ENCODE peak calls at places on chromosomes 1 and 21, in ten cellular contexts. U, P, V, S, R, B, M, N, H and Y are unnamed samples.

GRCh38 chr1:88035578-88035977 is 648.5 kb upstream of the PKN2 start:
- DNase-seq in N (no peak), H (no peak), S (no peak), U (no peak), M (no peak), B (no peak), R (no peak), P (no peak), V (no peak), Y (no peak)

GRCh38 chr1:43549921-43550597 is 19.4 kb downstream of the PTPRF start:
- DNase-seq in P (peak; percentile 90), B (no peak), R (peak; percentile 92), V (no peak), N (peak; percentile 91), M (peak; percentile 97), U (no peak), S (peak; percentile 56), H (peak; percentile 68), Y (peak; percentile 96)

GRCh38 chr1:228697209-228698016 is 37.9 kb upstream of the RHOU start:
- DNase-seq in N (no peak), S (no peak), P (peak; percentile 31), R (peak; percentile 21), B (peak; percentile 84), M (no peak), V (peak; percentile 31), U (peak; percentile 74), H (no peak), Y (peak; percentile 45)

GRCh38 chr1:1179983-1180861 is 6.5 kb downstream of the TTLL10 start:
- DNase-seq in M (no peak), H (no peak), P (no peak), V (no peak), N (peak; percentile 1), B (no peak), R (peak; percentile 15), S (no peak), U (no peak), Y (no peak)

GRCh38 chr1:14925336-14926136 is 228.0 kb upstream of the TMEM51 start:
- DNase-seq in P (no peak), V (no peak), H (no peak), N (no peak), S (no peak), B (no peak), R (no peak), M (peak; percentile 88), U (no peak), Y (no peak)

GRCh38 chr1:234696148-234696576 is 86.2 kb upstream of the IRF2BP2 start:
- DNase-seq in N (no peak), V (no peak), R (no peak), M (no peak), S (no peak), B (no peak), U (no peak), H (no peak), P (no peak), Y (no peak)

GRCh38 chr1:224592636-224593579 is 23.2 kb upstream of the CNIH3 start:
- DNase-seq in P (peak; percentile 63), U (peak; percentile 84), V (peak; percentile 88), H (no peak), R (no peak), M (peak; percentile 9), S (no peak), B (peak; percentile 92), N (no peak), Y (peak; percentile 88)

GRCh38 chr1:165408518-165408917 is 36.4 kb downstream of the RXRG start:
- DNase-seq in H (peak; percentile 45), N (peak; percentile 75), U (peak; percentile 60), B (peak; percentile 26), P (peak; percentile 71), R (no peak), V (peak; percentile 37), M (peak; percentile 86), S (peak; percentile 29), Y (peak; percentile 30)

GRCh38 chr1:198088360-198089071 is 68.3 kb upstream of the NEK7 start:
- DNase-seq in U (peak; percentile 74), R (no peak), V (peak; percentile 75), M (peak; percentile 59), P (peak; percentile 56), N (peak; percentile 33), S (peak; percentile 9), H (peak; percentile 28), B (peak; percentile 73), Y (peak; percentile 45)

GRCh38 chr21:36202721-36203602 is 46.3 kb downstream of the DOP1B start:
- DNase-seq in U (peak; percentile 71), B (no peak), V (peak; percentile 47), N (no peak), P (peak; percentile 83), M (no peak), R (no peak), S (no peak), H (no peak), Y (no peak)

GRCh38 chr21:34877485-34878128 is 171.5 kb downstream of the RUNX1 start:
- DNase-seq in M (no peak), B (no peak), U (no peak), R (peak; percentile 94), P (peak; percentile 94), N (no peak), S (no peak), H (no peak), V (no peak), Y (no peak)

GRCh38 chr1:183385746-183386145 is 32.4 kb downstream of the NMNAT2 start:
- DNase-seq in N (no peak), H (no peak), U (peak; percentile 13), R (no peak), M (peak; percentile 39), B (no peak), P (no peak), S (no peak), V (no peak), Y (no peak)

GRCh38 chr1:205015241-205015640 is 27.8 kb upstream of the CNTN2 start:
- DNase-seq in S (no peak), R (no peak), B (no peak), H (no peak), M (no peak), V (no peak), N (no peak), P (no peak), U (no peak), Y (no peak)

GRCh38 chr21:41143596-41144325 is 24.2 kb upstream of the BACE2 start:
- DNase-seq in B (no peak), R (no peak), V (no peak), P (no peak), S (no peak), H (no peak), N (no peak), U (no peak), M (no peak), Y (no peak)

GRCh38 chr1:43822040-43822439 is 111.6 kb upstream of the ARTN start:
- DNase-seq in N (no peak), H (peak; percentile 90), P (peak; percentile 95), B (peak; percentile 87), S (no peak), R (no peak), U (peak; percentile 98), M (peak; percentile 96), V (peak; percentile 93), Y (peak; percentile 81)

GRCh38 chr1:82273816-82274215 is 473.1 kb downstream of the ADGRL2 start:
- DNase-seq in R (no peak), N (no peak), U (no peak), M (no peak), S (no peak), H (no peak), V (no peak), P (no peak), B (no peak), Y (no peak)

GRCh38 chr1:185477638-185478216 is 160.7 kb upstream of the IVNS1ABP start:
- DNase-seq in H (no peak), M (no peak), R (peak; percentile 88), S (no peak), P (no peak), B (no peak), V (no peak), N (no peak), U (no peak), Y (no peak)

DNA sequence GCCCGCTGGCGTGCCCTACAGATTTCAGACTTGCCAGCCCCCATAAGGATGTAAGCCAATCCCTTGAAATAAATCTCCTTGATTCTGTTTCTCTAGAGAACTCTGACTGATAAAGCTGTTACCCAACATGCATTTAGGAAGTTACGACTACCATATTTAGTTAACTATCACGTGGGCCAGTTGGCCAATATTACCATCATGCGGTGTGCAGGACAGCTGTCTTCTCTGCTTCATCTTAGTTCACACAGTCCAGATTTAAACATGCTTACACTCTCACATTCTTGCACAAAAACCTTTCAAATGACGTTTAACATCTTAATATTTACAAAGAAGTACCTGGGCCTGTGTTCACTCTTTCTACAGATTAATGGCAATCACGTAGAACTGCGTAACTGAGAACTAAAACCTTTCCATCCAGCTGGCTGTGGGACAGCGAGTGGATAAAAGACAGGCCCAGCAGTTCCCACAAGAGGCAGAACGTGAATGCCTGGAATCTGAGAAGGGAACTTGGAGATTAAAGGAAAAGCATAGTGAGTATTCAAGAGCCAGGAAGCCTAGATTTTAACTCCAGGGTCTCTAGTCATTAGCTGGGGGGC is 20.8 kb downstream of the FAM177B start:
- DNase-seq in V (no peak), R (no peak), H (no peak), S (no peak), U (no peak), B (peak; percentile 26), M (no peak), N (peak; percentile 29), P (no peak), Y (no peak)
- H3K9ac ChIP-seq in V (no peak overlapping the region), R (no peak overlapping the region), H (no peak overlapping the region), S (no peak overlapping the region), U (no peak overlapping the region), B (no peak overlapping the region), M (no peak overlapping the region), N (no peak overlapping the region), P (no peak overlapping the region), Y (no peak overlapping the region)

GRCh38 chr1:225820522-225821120 is 10.7 kb downstream of the EPHX1 start:
- DNase-seq in S (no peak), N (no peak), H (no peak), P (peak; percentile 64), R (no peak), V (no peak), U (no peak), M (no peak), B (peak; percentile 54), Y (no peak)
- H3K4me1 ChIP-seq in S (peaks cover 8% of the 10 kb centered on the region), N (peaks cover 43% of the 10 kb centered on the region), H (peaks cover 23% of the 10 kb centered on the region), P (peaks cover 30% of the 10 kb centered on the region), R (peaks cover 17% of the 10 kb centered on the region), V (peaks cover 18% of the 10 kb centered on the region), U (peaks cover 17% of the 10 kb centered on the region), M (peaks cover 24% of the 10 kb centered on the region), B (peaks cover 15% of the 10 kb centered on the region), Y (peaks cover 16% of the 10 kb centered on the region)

DNA sequence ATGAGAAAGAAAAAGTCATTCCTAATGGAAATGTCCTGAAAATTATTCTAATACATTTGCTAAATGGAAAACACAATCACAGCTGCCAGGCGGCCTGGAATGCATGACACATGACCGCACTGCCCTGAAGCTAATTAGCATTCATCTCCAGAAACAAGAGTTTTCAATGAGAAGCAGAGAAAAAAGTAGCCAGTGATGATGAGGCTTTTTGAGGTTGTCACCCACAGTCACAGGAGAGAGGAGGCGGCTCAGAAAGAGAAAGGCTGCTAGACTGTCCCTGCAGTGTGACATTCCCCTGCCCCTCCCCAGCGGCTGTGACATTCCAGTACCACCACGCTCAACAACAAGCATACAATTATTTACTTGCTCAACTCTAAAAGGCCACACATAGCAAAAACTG is 122.9 kb upstream of the KRTAP19-8 start:
- DNase-seq in R (no peak), B (peak; percentile 6), S (no peak), N (peak; percentile 63), H (no peak), U (peak; percentile 87), M (peak; percentile 97), V (peak; percentile 15), P (no peak), Y (peak; percentile 71)
- H3K27ac ChIP-seq in R (no peak overlapping the region), B (no peak overlapping the region), S (peak overlapping the region; percentile 1), N (no peak overlapping the region), H (no peak overlapping the region), U (peak overlapping the region; percentile 34), M (peak overlapping the region; percentile 95), V (no peak overlapping the region), P (no peak overlapping the region), Y (no peak overlapping the region)

GRCh38 chr1:41887365-41887764 is 31.4 kb downstream of the HIVEP3 start:
- DNase-seq in V (no peak), P (no peak), S (no peak), B (no peak), N (no peak), R (no peak), M (no peak), U (no peak), H (no peak), Y (no peak)
- H3K9ac ChIP-seq in V (no peak overlapping the region), P (no peak overlapping the region), S (no peak overlapping the region), B (no peak overlapping the region), N (no peak overlapping the region), R (no peak overlapping the region), M (no peak overlapping the region), U (no peak overlapping the region), H (no peak overlapping the region), Y (no peak overlapping the region)